ENCODE peak calls at places on chromosomes 5 and 9, in nine cellular contexts. One of them, this sample, is unnamed.

GRCh38 chr9:708182-708555 is 133.3 kb upstream of the DMRT1 start:
- DNase-seq in HCT116: no peak
- DNase-seq in HEK293T: no peak
- DNase-seq in EH: no peak
- DNase-seq in stomach: no peak
- DNase-seq in stimulated activated CD4-positive, alpha-beta T cell treated with anti-CD3 and anti-CD28 coated beads, Interleukin-1b, Interleukin-23, amount 100 ng/mL, for 48 hours: no peak
- DNase-seq in brain pericyte: no peak
- DNase-seq in AG04449: no peak
- DNase-seq in fibroblast of villous mesenchyme: no peak
- DNase-seq in this sample: no peak

GRCh38 chr5:140148508-140148907 is 22.8 kb downstream of the IGIP start:
- DNase-seq in HCT116: peak
- DNase-seq in HEK293T: peak
- DNase-seq in EH: peak
- DNase-seq in stomach: no peak
- DNase-seq in stimulated activated CD4-positive, alpha-beta T cell treated with anti-CD3 and anti-CD28 coated beads, Interleukin-1b, Interleukin-23, amount 100 ng/mL, for 48 hours: no peak
- DNase-seq in brain pericyte: no peak
- DNase-seq in AG04449: no peak
- DNase-seq in fibroblast of villous mesenchyme: no peak
- DNase-seq in this sample: no peak

GRCh38 chr9:76181020-76181641 is 213.1 kb downstream of the RFK start:
- DNase-seq in HCT116: peak
- DNase-seq in HEK293T: no peak
- DNase-seq in EH: peak
- DNase-seq in stomach: no peak
- DNase-seq in stimulated activated CD4-positive, alpha-beta T cell treated with anti-CD3 and anti-CD28 coated beads, Interleukin-1b, Interleukin-23, amount 100 ng/mL, for 48 hours: peak
- DNase-seq in brain pericyte: peak
- DNase-seq in AG04449: peak
- DNase-seq in fibroblast of villous mesenchyme: peak
- DNase-seq in this sample: peak

GRCh38 chr5:61053937-61054336 is 108.3 kb downstream of the SMIM15 start:
- DNase-seq in HCT116: no peak
- DNase-seq in HEK293T: no peak
- DNase-seq in EH: peak
- DNase-seq in stomach: no peak
- DNase-seq in stimulated activated CD4-positive, alpha-beta T cell treated with anti-CD3 and anti-CD28 coated beads, Interleukin-1b, Interleukin-23, amount 100 ng/mL, for 48 hours: no peak
- DNase-seq in brain pericyte: no peak
- DNase-seq in AG04449: no peak
- DNase-seq in fibroblast of villous mesenchyme: peak
- DNase-seq in this sample: peak

GRCh38 chr9:133725886-133726285 is 12.3 kb downstream of the SARDH start:
- DNase-seq in HCT116: no peak
- DNase-seq in HEK293T: no peak
- DNase-seq in EH: no peak
- DNase-seq in stomach: peak
- DNase-seq in stimulated activated CD4-positive, alpha-beta T cell treated with anti-CD3 and anti-CD28 coated beads, Interleukin-1b, Interleukin-23, amount 100 ng/mL, for 48 hours: no peak
- DNase-seq in brain pericyte: no peak
- DNase-seq in AG04449: no peak
- DNase-seq in fibroblast of villous mesenchyme: no peak
- DNase-seq in this sample: no peak

GRCh38 chr9:133991964-133992779 is at the start of gene VAV2:
- DNase-seq in HCT116: peak
- DNase-seq in HEK293T: peak
- DNase-seq in EH: peak
- DNase-seq in stomach: peak
- DNase-seq in stimulated activated CD4-positive, alpha-beta T cell treated with anti-CD3 and anti-CD28 coated beads, Interleukin-1b, Interleukin-23, amount 100 ng/mL, for 48 hours: peak
- DNase-seq in brain pericyte: no peak
- DNase-seq in AG04449: no peak
- DNase-seq in fibroblast of villous mesenchyme: peak
- DNase-seq in this sample: peak

GRCh38 chr9:127520941-127521918 is 69.9 kb downstream of the LRSAM1 start:
- DNase-seq in HCT116: no peak
- DNase-seq in HEK293T: no peak
- DNase-seq in EH: peak
- DNase-seq in stomach: no peak
- DNase-seq in stimulated activated CD4-positive, alpha-beta T cell treated with anti-CD3 and anti-CD28 coated beads, Interleukin-1b, Interleukin-23, amount 100 ng/mL, for 48 hours: no peak
- DNase-seq in brain pericyte: peak
- DNase-seq in AG04449: no peak
- DNase-seq in fibroblast of villous mesenchyme: peak
- DNase-seq in this sample: peak

GRCh38 chr9:80995759-80996158 is 693.6 kb downstream of the TLE1 start:
- DNase-seq in HCT116: no peak
- DNase-seq in HEK293T: no peak
- DNase-seq in EH: peak
- DNase-seq in stomach: no peak
- DNase-seq in stimulated activated CD4-positive, alpha-beta T cell treated with anti-CD3 and anti-CD28 coated beads, Interleukin-1b, Interleukin-23, amount 100 ng/mL, for 48 hours: no peak
- DNase-seq in brain pericyte: no peak
- DNase-seq in AG04449: peak
- DNase-seq in fibroblast of villous mesenchyme: peak
- DNase-seq in this sample: peak

GRCh38 chr5:39014544-39014943 is 59.7 kb downstream of the RICTOR start:
- DNase-seq in HCT116: no peak
- DNase-seq in HEK293T: no peak
- DNase-seq in EH: peak
- DNase-seq in stomach: no peak
- DNase-seq in stimulated activated CD4-positive, alpha-beta T cell treated with anti-CD3 and anti-CD28 coated beads, Interleukin-1b, Interleukin-23, amount 100 ng/mL, for 48 hours: no peak
- DNase-seq in brain pericyte: no peak
- DNase-seq in AG04449: peak
- DNase-seq in fibroblast of villous mesenchyme: peak
- DNase-seq in this sample: peak

GRCh38 chr5:109694451-109694891 is 4.7 kb downstream of the MAN2A1 start:
- DNase-seq in HCT116: no peak
- DNase-seq in HEK293T: no peak
- DNase-seq in EH: peak
- DNase-seq in stomach: no peak
- DNase-seq in stimulated activated CD4-positive, alpha-beta T cell treated with anti-CD3 and anti-CD28 coated beads, Interleukin-1b, Interleukin-23, amount 100 ng/mL, for 48 hours: no peak
- DNase-seq in brain pericyte: no peak
- DNase-seq in AG04449: no peak
- DNase-seq in fibroblast of villous mesenchyme: peak
- DNase-seq in this sample: no peak

GRCh38 chr5:153974131-153974812 is 64.4 kb downstream of the FAM114A2 start:
- DNase-seq in HCT116: peak
- DNase-seq in HEK293T: peak
- DNase-seq in EH: peak
- DNase-seq in stomach: no peak
- DNase-seq in stimulated activated CD4-positive, alpha-beta T cell treated with anti-CD3 and anti-CD28 coated beads, Interleukin-1b, Interleukin-23, amount 100 ng/mL, for 48 hours: peak
- DNase-seq in brain pericyte: no peak
- DNase-seq in AG04449: no peak
- DNase-seq in fibroblast of villous mesenchyme: peak
- DNase-seq in this sample: peak

GRCh38 chr9:137198748-137199276 is 1.7 kb downstream of the TPRN start:
- DNase-seq in HCT116: no peak
- DNase-seq in HEK293T: no peak
- DNase-seq in EH: no peak
- DNase-seq in stomach: peak
- DNase-seq in stimulated activated CD4-positive, alpha-beta T cell treated with anti-CD3 and anti-CD28 coated beads, Interleukin-1b, Interleukin-23, amount 100 ng/mL, for 48 hours: no peak
- DNase-seq in brain pericyte: no peak
- DNase-seq in AG04449: no peak
- DNase-seq in fibroblast of villous mesenchyme: no peak
- DNase-seq in this sample: no peak

GRCh38 chr9:125407974-125408900 is 146.6 kb downstream of the GAPVD1 start:
- DNase-seq in HCT116: no peak
- DNase-seq in HEK293T: peak
- DNase-seq in EH: peak
- DNase-seq in stomach: peak
- DNase-seq in stimulated activated CD4-positive, alpha-beta T cell treated with anti-CD3 and anti-CD28 coated beads, Interleukin-1b, Interleukin-23, amount 100 ng/mL, for 48 hours: peak
- DNase-seq in brain pericyte: no peak
- DNase-seq in AG04449: no peak
- DNase-seq in fibroblast of villous mesenchyme: peak
- DNase-seq in this sample: peak

GRCh38 chr5:82707741-82708140 is 369.5 kb downstream of the TMEM167A start:
- DNase-seq in HCT116: no peak
- DNase-seq in HEK293T: no peak
- DNase-seq in EH: no peak
- DNase-seq in stomach: no peak
- DNase-seq in stimulated activated CD4-positive, alpha-beta T cell treated with anti-CD3 and anti-CD28 coated beads, Interleukin-1b, Interleukin-23, amount 100 ng/mL, for 48 hours: no peak
- DNase-seq in brain pericyte: no peak
- DNase-seq in AG04449: no peak
- DNase-seq in fibroblast of villous mesenchyme: no peak
- DNase-seq in this sample: peak

GRCh38 chr9:7027996-7028395 is 270.2 kb downstream of the KDM4C start:
- DNase-seq in HCT116: no peak
- DNase-seq in HEK293T: no peak
- DNase-seq in EH: no peak
- DNase-seq in stomach: no peak
- DNase-seq in stimulated activated CD4-positive, alpha-beta T cell treated with anti-CD3 and anti-CD28 coated beads, Interleukin-1b, Interleukin-23, amount 100 ng/mL, for 48 hours: no peak
- DNase-seq in brain pericyte: no peak
- DNase-seq in AG04449: no peak
- DNase-seq in fibroblast of villous mesenchyme: no peak
- DNase-seq in this sample: no peak

GRCh38 chr5:55114061-55114460 is 11.6 kb downstream of the GZMA start:
- DNase-seq in HCT116: no peak
- DNase-seq in HEK293T: no peak
- DNase-seq in EH: no peak
- DNase-seq in stomach: no peak
- DNase-seq in stimulated activated CD4-positive, alpha-beta T cell treated with anti-CD3 and anti-CD28 coated beads, Interleukin-1b, Interleukin-23, amount 100 ng/mL, for 48 hours: no peak
- DNase-seq in brain pericyte: no peak
- DNase-seq in AG04449: no peak
- DNase-seq in fibroblast of villous mesenchyme: no peak
- DNase-seq in this sample: no peak

GRCh38 chr9:134010774-134011173 is 14.5 kb upstream of the BRD3OS start:
- DNase-seq in HCT116: no peak
- DNase-seq in HEK293T: no peak
- DNase-seq in EH: peak
- DNase-seq in stomach: peak
- DNase-seq in stimulated activated CD4-positive, alpha-beta T cell treated with anti-CD3 and anti-CD28 coated beads, Interleukin-1b, Interleukin-23, amount 100 ng/mL, for 48 hours: no peak
- DNase-seq in brain pericyte: no peak
- DNase-seq in AG04449: no peak
- DNase-seq in fibroblast of villous mesenchyme: peak
- DNase-seq in this sample: peak

GRCh38 chr5:65809817-65810531 is 88.0 kb downstream of the NLN start:
- DNase-seq in HCT116: no peak
- DNase-seq in HEK293T: no peak
- DNase-seq in EH: peak
- DNase-seq in stomach: peak
- DNase-seq in stimulated activated CD4-positive, alpha-beta T cell treated with anti-CD3 and anti-CD28 coated beads, Interleukin-1b, Interleukin-23, amount 100 ng/mL, for 48 hours: no peak
- DNase-seq in brain pericyte: no peak
- DNase-seq in AG04449: no peak
- DNase-seq in fibroblast of villous mesenchyme: peak
- DNase-seq in this sample: peak

GRCh38 chr5:55903121-55903701 is 52.1 kb downstream of the IL31RA start:
- DNase-seq in HCT116: no peak
- DNase-seq in HEK293T: no peak
- DNase-seq in EH: no peak
- DNase-seq in stomach: no peak
- DNase-seq in stimulated activated CD4-positive, alpha-beta T cell treated with anti-CD3 and anti-CD28 coated beads, Interleukin-1b, Interleukin-23, amount 100 ng/mL, for 48 hours: peak
- DNase-seq in brain pericyte: no peak
- DNase-seq in AG04449: no peak
- DNase-seq in fibroblast of villous mesenchyme: no peak
- DNase-seq in this sample: peak

GRCh38 chr9:38054653-38055052 is 14.4 kb downstream of the SHB start:
- DNase-seq in HCT116: no peak
- DNase-seq in HEK293T: no peak
- DNase-seq in EH: no peak
- DNase-seq in stomach: no peak
- DNase-seq in stimulated activated CD4-positive, alpha-beta T cell treated with anti-CD3 and anti-CD28 coated beads, Interleukin-1b, Interleukin-23, amount 100 ng/mL, for 48 hours: no peak
- DNase-seq in brain pericyte: no peak
- DNase-seq in AG04449: no peak
- DNase-seq in fibroblast of villous mesenchyme: no peak
- DNase-seq in this sample: no peak

GRCh38 chr5:143036146-143036927 is 266.2 kb downstream of the ARHGAP26 start:
- DNase-seq in HCT116: no peak
- DNase-seq in HEK293T: no peak
- DNase-seq in EH: no peak
- DNase-seq in stomach: no peak
- DNase-seq in stimulated activated CD4-positive, alpha-beta T cell treated with anti-CD3 and anti-CD28 coated beads, Interleukin-1b, Interleukin-23, amount 100 ng/mL, for 48 hours: peak
- DNase-seq in brain pericyte: no peak
- DNase-seq in AG04449: no peak
- DNase-seq in fibroblast of villous mesenchyme: no peak
- DNase-seq in this sample: no peak

This sample was measured in A172.